ENCODE peak calls at places on chromosomes 13 and 19, in seven cellular contexts. E, R, S, Q, Z, C and Y are unnamed samples.

GRCh38 chr19:48102870-48103751 is 7.5 kb downstream of the PLA2G4C start:
- DNase-seq in E (peak), R (no peak), S (peak), Q (peak), Z (peak), C (peak), Y (peak)

GRCh38 chr19:48218964-48219363 is 36.7 kb downstream of the CARD8 start:
- DNase-seq in E (no peak), R (no peak), S (no peak), Q (no peak), Z (no peak), C (no peak), Y (no peak)

GRCh38 chr13:91785435-91786137 is 387.2 kb downstream of the GPC5 start:
- DNase-seq in E (no peak), R (no peak), S (no peak), Q (no peak), Z (no peak), C (no peak), Y (no peak)

GRCh38 chr13:57787058-57787791 is 155.7 kb downstream of the PCDH17 start:
- DNase-seq in E (no peak), R (no peak), S (no peak), Q (no peak), Z (no peak), C (no peak), Y (no peak)

GRCh38 chr13:19059016-19059780 is 122.4 kb downstream of the TUBA3C start:
- DNase-seq in E (no peak), R (no peak), S (no peak), Q (no peak), Z (no peak), C (no peak), Y (no peak)

GRCh38 chr19:14732510-14732909 is 42.7 kb downstream of the ZNF333 start:
- DNase-seq in E (no peak), R (no peak), S (no peak), Q (no peak), Z (no peak), C (no peak), Y (no peak)

GRCh38 chr13:99312493-99312883 is 5.3 kb upstream of the GPR183 start:
- DNase-seq in E (no peak), R (no peak), S (no peak), Q (no peak), Z (no peak), C (peak), Y (no peak)

GRCh38 chr13:43783820-43784219 is 3.0 kb downstream of the ENOX1 start:
- DNase-seq in E (no peak), R (no peak), S (no peak), Q (no peak), Z (no peak), C (peak), Y (no peak)

GRCh38 chr19:14118165-14119051 is 846 bp upstream of the PRKACA start:
- DNase-seq in E (no peak), R (no peak), S (peak), Q (peak), Z (no peak), C (peak), Y (peak)

GRCh38 chr13:111623170-111623569 is 302.7 kb downstream of the TEX29 start:
- DNase-seq in E (no peak), R (no peak), S (no peak), Q (no peak), Z (no peak), C (no peak), Y (no peak)

GRCh38 chr13:45587897-45588296 is 27.6 kb downstream of the ERICH6B start:
- DNase-seq in E (no peak), R (no peak), S (no peak), Q (no peak), Z (no peak), C (no peak), Y (no peak)
- TF ChIP-seq JUND in E (no peak), R (no peak), S (no peak), Q (no peak), Z (no peak), C (no peak), Y (no peak)

GRCh38 chr13:24043590-24044350 is 116.8 kb upstream of the SPATA13 start:
- DNase-seq in E (no peak), R (no peak), S (no peak), Q (no peak), Z (no peak), C (no peak), Y (no peak)
- TF ChIP-seq JUND in E (no peak), R (no peak), S (no peak), Q (no peak), Z (no peak), C (peak), Y (no peak)

GRCh38 chr13:49933511-49933910 is 2.6 kb downstream of the SPRYD7 start:
- DNase-seq in E (no peak), R (no peak), S (no peak), Q (no peak), Z (no peak), C (no peak), Y (no peak)
- TF ChIP-seq JUND in E (no peak), R (no peak), S (no peak), Q (no peak), Z (no peak), C (no peak), Y (no peak)

GRCh38 chr13:69999875-70000274 is 107.8 kb upstream of the ATXN8OS start:
- DNase-seq in E (no peak), R (no peak), S (no peak), Q (no peak), Z (no peak), C (no peak), Y (no peak)
- TF ChIP-seq JUND in E (no peak), R (no peak), S (no peak), Q (no peak), Z (no peak), C (no peak), Y (no peak)

DNA sequence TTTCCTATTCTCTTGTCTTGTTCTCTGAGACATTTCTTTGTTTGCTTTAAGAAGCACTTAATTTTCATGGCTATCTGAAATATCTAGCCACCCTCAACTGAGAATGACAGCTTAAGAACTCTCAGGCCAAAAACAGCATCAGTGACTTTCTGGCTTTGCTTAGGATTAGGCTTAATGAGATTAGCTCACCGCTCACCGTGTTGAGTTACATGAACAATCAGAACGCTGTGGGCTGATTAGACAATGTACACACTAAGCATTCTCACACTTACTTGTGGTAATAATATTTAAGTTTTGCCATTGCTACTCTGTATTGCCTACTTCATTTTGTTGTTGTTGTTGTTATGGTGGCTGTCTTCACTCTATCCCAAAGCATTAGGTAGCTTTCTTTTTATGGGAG is 1283.6 kb downstream of the UQCRFS1 start:
- DNase-seq in E (no peak), R (no peak), S (no peak), Q (no peak), Z (no peak), C (no peak), Y (no peak)
- TF ChIP-seq JUND in E (no peak), R (no peak), S (no peak), Q (no peak), Z (no peak), C (no peak), Y (no peak)

GRCh38 chr19:39582442-39582841 is 19.9 kb upstream of the LGALS13 start:
- DNase-seq in E (no peak), R (no peak), S (no peak), Q (no peak), Z (no peak), C (no peak), Y (no peak)
- TF ChIP-seq JUND in E (no peak), R (no peak), S (no peak), Q (no peak), Z (no peak), C (no peak), Y (no peak)

DNA sequence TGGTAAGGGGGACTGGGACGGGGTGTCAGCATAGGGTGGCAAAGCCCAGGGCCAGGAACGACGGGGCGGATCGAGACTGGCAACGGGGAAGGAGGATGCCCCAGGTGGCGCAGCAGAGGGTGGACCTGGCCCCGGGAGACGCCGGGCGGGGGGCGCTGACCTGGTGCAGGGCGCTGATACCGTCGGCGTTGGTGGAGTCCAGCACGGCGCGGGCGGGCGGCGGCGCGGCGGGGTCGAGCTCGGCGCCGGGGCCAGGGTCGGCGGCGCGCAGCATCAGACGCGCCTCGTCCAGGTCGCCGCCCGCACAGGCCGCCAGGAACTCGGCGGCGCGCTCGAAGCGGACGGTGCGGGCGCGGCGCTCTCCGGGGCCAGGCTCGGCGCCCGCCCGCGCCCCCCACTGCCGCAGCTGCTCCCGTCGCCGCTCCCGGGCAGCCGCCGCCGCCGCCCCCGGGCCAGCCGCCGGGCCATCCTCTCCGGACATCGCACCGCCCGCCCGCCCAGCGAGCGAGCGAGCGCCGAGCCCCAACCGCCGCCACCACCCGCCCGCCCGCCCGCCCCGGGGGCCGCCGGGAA is 288 bp downstream of the PPP1R12C start:
- DNase-seq in E (no peak), R (no peak), S (no peak), Q (no peak), Z (no peak), C (no peak), Y (no peak)
- TF ChIP-seq JUND in E (no peak), R (no peak), S (no peak), Q (no peak), Z (no peak), C (no peak), Y (no peak)

GRCh38 chr19:5036733-5037681 is 68.1 kb downstream of the KDM4B start:
- DNase-seq in E (no peak), R (no peak), S (no peak), Q (no peak), Z (no peak), C (peak), Y (no peak)

GRCh38 chr19:5039642-5040543 is 71.0 kb downstream of the KDM4B start:
- DNase-seq in E (no peak), R (no peak), S (no peak), Q (no peak), Z (no peak), C (no peak), Y (no peak)

GRCh38 chr19:5037936-5038335 is 69.0 kb downstream of the KDM4B start:
- DNase-seq in E (no peak), R (no peak), S (no peak), Q (no peak), Z (no peak), C (peak), Y (no peak)

GRCh38 chr19:5040544-5041167 is 71.7 kb downstream of the KDM4B start:
- DNase-seq in E (no peak), R (no peak), S (no peak), Q (no peak), Z (no peak), C (no peak), Y (no peak)

GRCh38 chr19:5038631-5039271 is 69.8 kb downstream of the KDM4B start:
- DNase-seq in E (no peak), R (no peak), S (peak), Q (peak), Z (peak), C (peak), Y (peak)
- TF ChIP-seq JUND in E (no peak), R (no peak), S (no peak), Q (no peak), Z (no peak), C (no peak), Y (no peak)

GRCh38 chr19:4343056-4343844 is at the start of gene MPND:
- DNase-seq in E (peak), R (peak), S (peak), Q (peak), Z (peak), C (peak), Y (peak)

GRCh38 chr19:4337906-4338440 is 654 bp downstream of the STAP2 start:
- DNase-seq in E (no peak), R (no peak), S (no peak), Q (peak), Z (no peak), C (no peak), Y (no peak)

GRCh38 chr19:4334929-4335833 is 3.4 kb downstream of the STAP2 start:
- DNase-seq in E (no peak), R (no peak), S (no peak), Q (no peak), Z (no peak), C (no peak), Y (no peak)

GRCh38 chr19:4342421-4343055 is 824 bp upstream of the MPND start:
- DNase-seq in E (peak), R (peak), S (peak), Q (peak), Z (peak), C (peak), Y (peak)

GRCh38 chr19:4338441-4339350 is at the start of gene STAP2:
- DNase-seq in E (no peak), R (no peak), S (peak), Q (peak), Z (no peak), C (no peak), Y (peak)
- TF ChIP-seq JUND in E (no peak), R (no peak), S (no peak), Q (no peak), Z (no peak), C (no peak), Y (no peak)